ENCODE peak calls at places on chromosome 2, in eight cellular contexts. One of them, this sample, is unnamed.

GRCh38 chr2:241619602-241620418 is 17.1 kb downstream of the THAP4 start:
- DNase-seq in right cardiac atrium: no peak
- DNase-seq in T-helper 2 cell: no peak
- DNase-seq in M059J: no peak
- DNase-seq in astrocyte of the spinal cord: no peak
- DNase-seq in NCI-H1417: no peak
- DNase-seq in NCI-H1105 treated with DMSO at 0.1 percent for 48 hours: no peak
- DNase-seq in RWPE1: no peak
- DNase-seq in this sample: no peak

GRCh38 chr2:134144081-134144596 is 109.7 kb upstream of the MGAT5 start:
- DNase-seq in RWPE1: no peak
- DNase-seq in T-helper 2 cell: no peak
- DNase-seq in astrocyte of the spinal cord: no peak
- DNase-seq in NCI-H1417: no peak
- DNase-seq in M059J: no peak
- DNase-seq in right cardiac atrium: no peak
- DNase-seq in NCI-H1105 treated with DMSO at 0.1 percent for 48 hours: no peak
- DNase-seq in this sample: no peak

GRCh38 chr2:179936654-179937053 is 70.4 kb downstream of the CWC22 start:
- DNase-seq in RWPE1: peak
- DNase-seq in NCI-H1417: peak
- DNase-seq in T-helper 2 cell: no peak
- DNase-seq in astrocyte of the spinal cord: no peak
- DNase-seq in right cardiac atrium: peak
- DNase-seq in M059J: peak
- DNase-seq in NCI-H1105 treated with DMSO at 0.1 percent for 48 hours: no peak
- DNase-seq in this sample: no peak

GRCh38 chr2:67625671-67626070 is 228.5 kb downstream of the ETAA1 start:
- DNase-seq in NCI-H1417: no peak
- DNase-seq in right cardiac atrium: no peak
- DNase-seq in T-helper 2 cell: no peak
- DNase-seq in RWPE1: no peak
- DNase-seq in astrocyte of the spinal cord: peak
- DNase-seq in NCI-H1105 treated with DMSO at 0.1 percent for 48 hours: no peak
- DNase-seq in M059J: peak
- DNase-seq in this sample: no peak

GRCh38 chr2:85996591-85996990 is 107.8 kb upstream of the ST3GAL5 start:
- DNase-seq in astrocyte of the spinal cord: no peak
- DNase-seq in NCI-H1417: no peak
- DNase-seq in right cardiac atrium: peak
- DNase-seq in T-helper 2 cell: no peak
- DNase-seq in M059J: peak
- DNase-seq in NCI-H1105 treated with DMSO at 0.1 percent for 48 hours: no peak
- DNase-seq in RWPE1: no peak
- DNase-seq in this sample: peak

GRCh38 chr2:105950521-105951389 is 206.0 kb downstream of the NCK2 start:
- DNase-seq in right cardiac atrium: no peak
- DNase-seq in astrocyte of the spinal cord: peak
- DNase-seq in NCI-H1105 treated with DMSO at 0.1 percent for 48 hours: no peak
- DNase-seq in RWPE1: no peak
- DNase-seq in T-helper 2 cell: no peak
- DNase-seq in NCI-H1417: no peak
- DNase-seq in M059J: peak
- DNase-seq in this sample: no peak

GRCh38 chr2:55282110-55282917 is 13.3 kb upstream of the MTIF2 start:
- DNase-seq in NCI-H1105 treated with DMSO at 0.1 percent for 48 hours: peak
- DNase-seq in T-helper 2 cell: peak
- DNase-seq in astrocyte of the spinal cord: peak
- DNase-seq in M059J: peak
- DNase-seq in NCI-H1417: peak
- DNase-seq in RWPE1: peak
- DNase-seq in right cardiac atrium: peak
- DNase-seq in this sample: peak

GRCh38 chr2:230319211-230319862 is 7.7 kb upstream of the SP140L start:
- DNase-seq in M059J: no peak
- DNase-seq in T-helper 2 cell: peak
- DNase-seq in astrocyte of the spinal cord: no peak
- DNase-seq in RWPE1: no peak
- DNase-seq in NCI-H1105 treated with DMSO at 0.1 percent for 48 hours: no peak
- DNase-seq in NCI-H1417: no peak
- DNase-seq in right cardiac atrium: no peak
- DNase-seq in this sample: no peak

GRCh38 chr2:161243873-161244272 is 64.4 kb upstream of the PSMD14 start:
- DNase-seq in NCI-H1105 treated with DMSO at 0.1 percent for 48 hours: no peak
- DNase-seq in RWPE1: no peak
- DNase-seq in right cardiac atrium: no peak
- DNase-seq in T-helper 2 cell: no peak
- DNase-seq in M059J: no peak
- DNase-seq in astrocyte of the spinal cord: no peak
- DNase-seq in NCI-H1417: no peak
- DNase-seq in this sample: no peak

GRCh38 chr2:8685697-8686358 is 4.0 kb downstream of the ID2 start:
- DNase-seq in M059J: peak
- DNase-seq in NCI-H1105 treated with DMSO at 0.1 percent for 48 hours: peak
- DNase-seq in right cardiac atrium: peak
- DNase-seq in NCI-H1417: peak
- DNase-seq in astrocyte of the spinal cord: peak
- DNase-seq in T-helper 2 cell: peak
- DNase-seq in RWPE1: peak
- DNase-seq in this sample: peak

GRCh38 chr2:240301256-240301795 is 134.1 kb upstream of the GPC1 start:
- DNase-seq in T-helper 2 cell: no peak
- DNase-seq in NCI-H1417: no peak
- DNase-seq in NCI-H1105 treated with DMSO at 0.1 percent for 48 hours: no peak
- DNase-seq in astrocyte of the spinal cord: no peak
- DNase-seq in RWPE1: no peak
- DNase-seq in right cardiac atrium: no peak
- DNase-seq in M059J: no peak
- DNase-seq in this sample: no peak

GRCh38 chr2:207891222-207891844 is 121.6 kb upstream of the FZD5 start:
- DNase-seq in T-helper 2 cell: no peak
- DNase-seq in NCI-H1105 treated with DMSO at 0.1 percent for 48 hours: no peak
- DNase-seq in RWPE1: no peak
- DNase-seq in astrocyte of the spinal cord: no peak
- DNase-seq in right cardiac atrium: no peak
- DNase-seq in NCI-H1417: no peak
- DNase-seq in M059J: no peak
- DNase-seq in this sample: no peak

GRCh38 chr2:41867553-41867952 is 180.3 kb upstream of the PKDCC start:
- DNase-seq in right cardiac atrium: no peak
- DNase-seq in NCI-H1417: no peak
- DNase-seq in M059J: peak
- DNase-seq in RWPE1: no peak
- DNase-seq in T-helper 2 cell: no peak
- DNase-seq in astrocyte of the spinal cord: no peak
- DNase-seq in NCI-H1105 treated with DMSO at 0.1 percent for 48 hours: no peak
- DNase-seq in this sample: no peak

GRCh38 chr2:20205915-20206524 is 18.9 kb downstream of the SDC1 start:
- DNase-seq in NCI-H1417: no peak
- DNase-seq in M059J: no peak
- DNase-seq in astrocyte of the spinal cord: no peak
- DNase-seq in RWPE1: no peak
- DNase-seq in T-helper 2 cell: no peak
- DNase-seq in right cardiac atrium: peak
- DNase-seq in NCI-H1105 treated with DMSO at 0.1 percent for 48 hours: no peak
- DNase-seq in this sample: no peak

GRCh38 chr2:238684362-238685326 is 163.2 kb upstream of the TWIST2 start:
- DNase-seq in NCI-H1105 treated with DMSO at 0.1 percent for 48 hours: no peak
- DNase-seq in right cardiac atrium: no peak
- DNase-seq in astrocyte of the spinal cord: peak
- DNase-seq in RWPE1: peak
- DNase-seq in M059J: peak
- DNase-seq in NCI-H1417: no peak
- DNase-seq in T-helper 2 cell: no peak
- DNase-seq in this sample: no peak

GRCh38 chr2:102092518-102092917 is 50.0 kb upstream of the IL1R1 start:
- DNase-seq in NCI-H1417: no peak
- DNase-seq in T-helper 2 cell: no peak
- DNase-seq in right cardiac atrium: no peak
- DNase-seq in M059J: no peak
- DNase-seq in NCI-H1105 treated with DMSO at 0.1 percent for 48 hours: no peak
- DNase-seq in astrocyte of the spinal cord: no peak
- DNase-seq in RWPE1: no peak
- DNase-seq in this sample: no peak

GRCh38 chr2:127045792-127046501 is 61.0 kb downstream of the BIN1 start:
- DNase-seq in astrocyte of the spinal cord: no peak
- DNase-seq in NCI-H1105 treated with DMSO at 0.1 percent for 48 hours: no peak
- DNase-seq in right cardiac atrium: peak
- DNase-seq in T-helper 2 cell: no peak
- DNase-seq in RWPE1: no peak
- DNase-seq in M059J: no peak
- DNase-seq in NCI-H1417: no peak
- DNase-seq in this sample: no peak

GRCh38 chr2:41949541-41950439 is 98.0 kb upstream of the PKDCC start:
- DNase-seq in NCI-H1105 treated with DMSO at 0.1 percent for 48 hours: no peak
- DNase-seq in T-helper 2 cell: no peak
- DNase-seq in M059J: no peak
- DNase-seq in astrocyte of the spinal cord: no peak
- DNase-seq in RWPE1: no peak
- DNase-seq in NCI-H1417: no peak
- DNase-seq in right cardiac atrium: no peak
- DNase-seq in this sample: no peak

GRCh38 chr2:138997849-138998517 is 217.8 kb upstream of the NXPH2 start:
- DNase-seq in RWPE1: peak
- DNase-seq in T-helper 2 cell: no peak
- DNase-seq in astrocyte of the spinal cord: peak
- DNase-seq in M059J: peak
- DNase-seq in NCI-H1417: no peak
- DNase-seq in NCI-H1105 treated with DMSO at 0.1 percent for 48 hours: no peak
- DNase-seq in right cardiac atrium: no peak
- DNase-seq in this sample: no peak

GRCh38 chr2:82275599-82275998 is 1971.0 kb upstream of the LRRTM1 start:
- DNase-seq in RWPE1: no peak
- DNase-seq in NCI-H1417: no peak
- DNase-seq in NCI-H1105 treated with DMSO at 0.1 percent for 48 hours: no peak
- DNase-seq in M059J: no peak
- DNase-seq in astrocyte of the spinal cord: no peak
- DNase-seq in right cardiac atrium: no peak
- DNase-seq in T-helper 2 cell: no peak
- DNase-seq in this sample: no peak

GRCh38 chr2:240395448-240395847 is 40.0 kb upstream of the GPC1 start:
- DNase-seq in astrocyte of the spinal cord: no peak
- DNase-seq in NCI-H1417: no peak
- DNase-seq in right cardiac atrium: no peak
- DNase-seq in T-helper 2 cell: no peak
- DNase-seq in M059J: no peak
- DNase-seq in NCI-H1105 treated with DMSO at 0.1 percent for 48 hours: no peak
- DNase-seq in RWPE1: no peak
- DNase-seq in this sample: no peak